ENCODE peak calls at places on chromosomes 6 and 20, in six cellular contexts. C is A549; J is RWPE1; F is pancreas; A is naive thymus-derived CD4-positive, alpha-beta T cell; B is neuronal stem cell. S is an unnamed sample.

GRCh38 chr20:32763202-32763999 is 1.2 kb downstream of the DNMT3B start:
- DNase-seq in C (no peak), A (peak), B (no peak), J (no peak), F (peak), S (no peak)

GRCh38 chr6:136593748-136594490 is 43.7 kb upstream of the MAP7 start:
- DNase-seq in F (no peak), A (peak), C (peak), J (peak), B (no peak), S (peak)

GRCh38 chr6:343960-344815 is 47.4 kb upstream of the IRF4 start:
- DNase-seq in B (no peak), J (no peak), A (no peak), C (no peak), F (peak), S (no peak)

GRCh38 chr6:75550544-75551167 is 51.0 kb upstream of the SENP6 start:
- DNase-seq in C (no peak), A (no peak), J (no peak), B (no peak), F (no peak), S (no peak)

GRCh38 chr6:160000280-160000704 is 31.4 kb downstream of the IGF2R start:
- DNase-seq in C (no peak), A (no peak), F (no peak), B (no peak), J (peak), S (no peak)

GRCh38 chr6:170153436-170154319 is 137.2 kb downstream of the DLL1 start:
- DNase-seq in F (peak), A (no peak), C (no peak), J (no peak), B (no peak), S (no peak)

GRCh38 chr20:56781108-56781739 is 152.1 kb downstream of the TFAP2C start:
- DNase-seq in J (no peak), F (no peak), C (peak), A (no peak), B (no peak), S (no peak)

GRCh38 chr6:51495016-51495805 is 592.2 kb downstream of the PKHD1 start:
- DNase-seq in F (no peak), J (no peak), A (no peak), C (no peak), B (no peak), S (no peak)

GRCh38 chr6:160735523-160735922 is 33.5 kb downstream of the PLG start:
- DNase-seq in F (no peak), J (no peak), B (no peak), A (no peak), C (no peak), S (no peak)

GRCh38 chr20:48025061-48025515 is 239.8 kb upstream of the SULF2 start:
- DNase-seq in J (peak), B (no peak), C (no peak), F (peak), A (no peak), S (no peak)

GRCh38 chr6:44034391-44034861 is 92.8 kb downstream of the MRPL14 start:
- DNase-seq in C (no peak), F (no peak), B (no peak), A (no peak), J (no peak), S (no peak)

GRCh38 chr6:130961148-130961547 is 101.9 kb downstream of the EPB41L2 start:
- DNase-seq in A (no peak), C (no peak), B (no peak), J (no peak), F (no peak), S (no peak)

GRCh38 chr6:110875548-110876169 is 1.1 kb downstream of the AMD1 start:
- DNase-seq in C (peak), J (no peak), A (peak), B (no peak), F (peak), S (no peak)

GRCh38 chr6:32337166-32337805 is 34.4 kb downstream of the TSBP1 start:
- DNase-seq in A (no peak), F (no peak), J (no peak), C (no peak), B (no peak), S (no peak)

GRCh38 chr6:141483561-141484061 is 649.1 kb upstream of the GJE1 start:
- DNase-seq in F (no peak), C (peak), B (no peak), J (peak), A (peak), S (peak)

GRCh38 chr20:37095108-37095608 is 639 bp downstream of the RBL1 start:
- DNase-seq in C (peak), F (no peak), J (peak), A (peak), B (no peak), S (no peak)

GRCh38 chr20:49983848-49984408 is 1.1 kb downstream of the SNAI1 start:
- DNase-seq in B (no peak), J (no peak), A (no peak), F (no peak), C (no peak), S (no peak)

DNA sequence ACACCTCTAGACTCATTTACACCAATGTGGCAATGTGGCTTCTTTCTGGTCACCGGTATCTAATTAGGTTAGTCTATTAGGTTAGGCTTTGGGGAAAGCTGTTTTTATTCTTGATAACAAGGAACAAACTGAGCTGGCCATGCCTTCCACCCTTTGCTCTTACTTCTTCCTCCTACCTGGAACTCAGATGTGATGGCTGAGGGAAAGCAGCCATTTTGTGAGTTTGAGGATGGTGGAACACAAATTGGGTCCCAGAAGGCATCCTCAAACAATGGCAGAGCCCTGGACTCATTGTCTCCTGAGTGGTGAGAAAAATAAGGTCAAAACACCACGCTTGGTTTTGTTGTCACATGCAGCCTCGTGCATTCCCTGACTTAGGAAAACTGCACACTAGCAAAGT is 7.7 kb downstream of the CDH4 start:
- DNase-seq in J (no peak), C (no peak), B (no peak), F (no peak), A (no peak), S (no peak)
- H3K27ac ChIP-seq in J (no peak), C (no peak), B (no peak), F (no peak), A (no peak), S (no peak)

DNA sequence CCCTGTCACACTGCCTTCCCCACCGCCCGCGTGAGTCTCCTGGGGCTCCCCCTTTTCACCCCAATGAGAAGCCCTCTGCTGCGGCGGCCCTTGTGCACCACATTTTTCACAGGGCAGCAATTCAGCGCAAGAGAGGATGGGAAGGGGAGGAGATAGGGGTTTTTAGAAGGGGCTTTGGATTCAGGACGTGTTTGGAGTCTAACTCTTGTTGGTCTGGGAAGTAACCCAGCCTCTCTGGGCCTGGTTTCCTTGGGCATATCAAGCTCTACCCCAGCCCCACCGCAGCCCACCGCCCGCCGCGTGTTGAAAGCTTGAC is 663 bp upstream of the ARFGEF3 start:
- DNase-seq in J (no peak), C (no peak), F (no peak), B (no peak), A (no peak), S (no peak)
- H3K27ac ChIP-seq in J (no peak), C (peak), F (peak), B (peak), A (no peak), S (no peak)

GRCh38 chr20:18006684-18007083 is 37.9 kb downstream of the MGME1 start:
- DNase-seq in A (no peak), B (no peak), C (no peak), J (no peak), F (no peak), S (no peak)
- H3K27ac ChIP-seq in A (no peak), B (no peak), C (no peak), J (no peak), F (no peak), S (no peak)

GRCh38 chr6:108630050-108630714 is 69.5 kb downstream of the FOXO3 start:
- DNase-seq in F (no peak), B (no peak), A (peak), C (no peak), J (no peak), S (no peak)
- H3K27ac ChIP-seq in F (peak), B (no peak), A (no peak), C (no peak), J (no peak), S (peak)

DNA sequence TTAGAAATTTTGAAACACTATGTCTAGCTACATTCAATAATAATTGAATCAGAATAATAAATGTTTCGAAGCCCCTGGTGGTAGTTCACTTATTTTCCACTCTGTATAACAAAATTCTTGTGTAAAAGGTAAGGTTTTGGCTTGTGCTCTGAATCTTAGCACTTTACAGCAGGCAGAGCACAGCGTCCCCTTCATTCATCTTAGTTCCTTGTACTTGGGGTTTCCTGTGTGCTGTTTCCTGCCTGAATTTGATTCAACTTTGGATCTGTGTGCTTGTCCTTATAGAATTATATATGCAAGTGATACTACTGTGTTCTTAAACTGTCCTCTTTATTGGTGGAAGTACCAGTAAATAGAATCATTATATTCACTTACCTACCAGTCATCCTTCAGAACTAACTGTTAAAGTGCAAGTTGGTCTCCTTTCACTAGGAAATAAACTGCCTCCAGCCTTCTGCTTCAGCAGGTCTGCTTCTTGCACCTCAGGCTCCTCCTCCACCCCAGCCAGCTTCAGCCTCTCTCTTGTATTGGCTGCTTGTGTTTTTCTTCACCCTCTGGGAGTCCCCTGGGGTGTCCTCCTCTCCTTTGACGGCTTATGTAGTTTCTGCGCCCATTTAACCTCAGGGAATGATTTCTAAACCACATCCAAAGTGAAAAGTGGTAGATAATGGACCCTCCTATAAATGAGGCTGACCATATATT is 28.8 kb upstream of the TULP4 start:
- DNase-seq in B (peak), J (no peak), C (peak), F (no peak), A (peak), S (no peak)
- H3K27ac ChIP-seq in B (peak), J (no peak), C (peak), F (no peak), A (no peak), S (no peak)

DNA sequence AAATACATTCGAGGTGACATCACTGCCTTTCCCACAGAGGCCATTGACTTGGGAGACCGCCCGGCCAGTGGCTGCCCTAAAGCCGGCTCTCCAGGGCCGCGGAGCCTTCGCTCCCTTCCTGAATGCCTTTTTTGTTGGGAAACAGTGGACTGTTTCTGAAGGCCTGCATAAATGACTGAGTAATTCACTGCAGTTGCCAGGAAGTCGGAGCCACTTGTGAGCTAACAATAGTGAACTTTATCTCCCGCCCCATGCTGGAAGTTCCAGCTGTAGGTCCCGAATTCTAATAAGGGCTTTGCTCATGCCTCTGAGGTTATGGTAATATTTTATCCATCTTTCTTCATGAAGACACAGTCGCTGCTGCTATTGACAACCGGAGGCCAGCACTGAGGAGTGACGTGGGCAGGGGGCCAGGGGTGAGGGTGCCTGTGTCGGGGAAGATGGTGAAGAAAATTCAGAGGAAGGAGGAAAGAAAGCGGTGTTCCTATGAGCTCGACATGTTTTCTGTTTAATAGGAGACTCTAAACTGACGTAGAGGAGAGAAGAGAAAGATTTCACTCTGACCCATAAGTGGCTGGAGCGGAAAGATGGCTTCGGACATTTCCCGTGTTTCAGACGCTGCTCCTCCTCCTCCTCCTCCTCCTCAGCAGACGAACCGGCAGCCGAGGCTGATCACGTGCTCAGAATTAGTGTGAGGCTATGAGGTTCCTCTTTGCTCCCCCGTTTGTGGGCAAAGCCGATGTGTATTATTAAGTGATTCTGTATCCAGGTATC is 671.2 kb downstream of the QKI start:
- DNase-seq in A (no peak), F (no peak), J (no peak), C (no peak), B (peak), S (no peak)
- H3K27ac ChIP-seq in A (no peak), F (peak), J (no peak), C (no peak), B (peak), S (no peak)

DNA sequence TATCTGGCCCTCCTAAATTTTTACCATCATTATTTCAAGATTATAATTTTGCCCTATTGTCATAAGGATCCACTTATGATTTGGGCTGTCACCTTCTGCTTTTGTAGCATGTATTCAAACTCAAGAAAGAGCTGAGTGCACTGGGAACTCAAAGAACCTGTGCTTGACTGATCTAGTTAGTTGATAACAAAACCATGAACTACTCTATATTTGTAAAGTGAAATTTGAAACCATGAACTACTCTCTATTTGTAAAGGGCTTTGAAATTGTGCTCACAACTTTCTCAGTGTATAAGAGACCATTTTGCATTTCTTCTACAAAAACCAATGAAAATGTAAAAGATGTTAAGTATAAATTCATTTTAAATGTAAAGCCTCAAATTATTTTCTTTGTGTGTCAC is 77.5 kb upstream of the POPDC3 start:
- DNase-seq in B (no peak), A (no peak), F (no peak), J (no peak), C (no peak), S (no peak)
- H3K27ac ChIP-seq in B (no peak), A (no peak), F (no peak), J (no peak), C (no peak), S (no peak)